ENCODE peak calls at places on chromosome X, in nine cellular contexts. Q is AG10803, R is brain microvascular endothelial cell, I is lower leg skin, U is transverse colon, N is fibroblast of lung, L is A673, W is astrocyte of the cerebellum, Z is fibroblast of pulmonary artery. J is an unnamed sample.

GRCh38 chrX:112235547-112235946 is 153.0 kb upstream of the TRPC5 start:
- DNase-seq in Q (no peak), R (no peak), I (no peak), U (no peak), N (no peak), L (no peak), W (no peak), Z (no peak), J (no peak)

GRCh38 chrX:118983513-118983912 is 9.1 kb downstream of the LONRF3 start:
- DNase-seq in Q (no peak), R (no peak), I (no peak), U (peak; percentile 39), N (no peak), L (no peak), W (no peak), Z (no peak), J (no peak)

GRCh38 chrX:123899701-123900100 is 39.8 kb downstream of the XIAP start:
- DNase-seq in Q (peak; percentile 4), R (no peak), I (no peak), U (no peak), N (no peak), L (peak; percentile 23), W (no peak), Z (no peak), J (no peak)

GRCh38 chrX:130828641-130829040 is 74.4 kb downstream of the ENOX2 start:
- DNase-seq in Q (no peak), R (no peak), I (no peak), U (no peak), N (no peak), L (no peak), W (no peak), Z (no peak), J (no peak)

GRCh38 chrX:53086464-53086863 is 4.3 kb downstream of the TSPYL2 start:
- DNase-seq in Q (no peak), R (no peak), I (no peak), U (peak; percentile 48), N (no peak), L (no peak), W (no peak), Z (peak; percentile 47), J (no peak)

GRCh38 chrX:113512700-113513395 is 672.2 kb upstream of the AMOT start:
- DNase-seq in Q (peak; percentile 81), R (peak; percentile 13), I (no peak), U (no peak), N (peak; percentile 39), L (peak; percentile 9), W (peak; percentile 26), Z (peak; percentile 74), J (no peak)

GRCh38 chrX:41384041-41384705 is 50.2 kb downstream of the DDX3X start:
- DNase-seq in Q (peak; percentile 71), R (peak; percentile 78), I (peak; percentile 58), U (peak; percentile 79), N (peak; percentile 92), L (peak; percentile 22), W (peak; percentile 3), Z (peak; percentile 87), J (peak; percentile 49)

GRCh38 chrX:44415639-44416386 is 72.3 kb upstream of the EFHC2 start:
- DNase-seq in Q (no peak), R (no peak), I (no peak), U (peak; percentile 24), N (no peak), L (no peak), W (no peak), Z (no peak), J (no peak)

GRCh38 chrX:122279746-122280145 is 904.3 kb upstream of the GRIA3 start:
- DNase-seq in Q (no peak), R (no peak), I (no peak), U (no peak), N (no peak), L (no peak), W (no peak), Z (no peak), J (no peak)

GRCh38 chrX:68807818-68808217 is 21.0 kb upstream of the EFNB1 start:
- DNase-seq in Q (peak; percentile 12), R (no peak), I (no peak), U (no peak), N (no peak), L (peak; percentile 36), W (no peak), Z (no peak), J (no peak)

GRCh38 chrX:148530464-148531077 is 30.2 kb downstream of the AFF2 start:
- DNase-seq in Q (peak; percentile 29), R (peak; percentile 18), I (no peak), U (no peak), N (peak; percentile 43), L (peak; percentile 28), W (peak; percentile 11), Z (peak; percentile 51), J (no peak)

GRCh38 chrX:40867352-40867751 is 132.0 kb upstream of the MED14 start:
- DNase-seq in Q (peak; percentile 49), R (no peak), I (no peak), U (no peak), N (peak; percentile 10), L (peak; percentile 40), W (no peak), Z (peak; percentile 57), J (no peak)

GRCh38 chrX:42823443-42823842 is 45.5 kb upstream of the PPP1R2C start:
- DNase-seq in Q (no peak), R (no peak), I (no peak), U (no peak), N (no peak), L (no peak), W (no peak), Z (no peak), J (no peak)

GRCh38 chrX:154351183-154352011 is 23.0 kb downstream of the FLNA start:
- DNase-seq in Q (no peak), R (no peak), I (no peak), U (peak; percentile 71), N (no peak), L (no peak), W (no peak), Z (no peak), J (no peak)

GRCh38 chrX:1462596-1463251 is 10.0 kb upstream of the ASMTL start:
- DNase-seq in Q (no peak), R (peak; percentile 66), I (no peak), U (no peak), N (no peak), L (no peak), W (no peak), Z (peak; percentile 95), J (no peak)

GRCh38 chrX:103941201-103941975 is 21.0 kb upstream of the TMSB15B start:
- DNase-seq in Q (peak; percentile 53), R (no peak), I (no peak), U (no peak), N (peak; percentile 49), L (peak; percentile 46), W (peak; percentile 23), Z (peak; percentile 54), J (no peak)

GRCh38 chrX:51257490-51257889 is 75.1 kb upstream of the NUDT10 start:
- DNase-seq in Q (no peak), R (no peak), I (no peak), U (no peak), N (no peak), L (no peak), W (no peak), Z (no peak), J (no peak)
- TF ChIP-seq CTCF in Q (no peak), R (no peak), I (no peak), U (no peak), N (no peak), L (no peak), W (no peak), Z (no peak), J (no peak)

DNA sequence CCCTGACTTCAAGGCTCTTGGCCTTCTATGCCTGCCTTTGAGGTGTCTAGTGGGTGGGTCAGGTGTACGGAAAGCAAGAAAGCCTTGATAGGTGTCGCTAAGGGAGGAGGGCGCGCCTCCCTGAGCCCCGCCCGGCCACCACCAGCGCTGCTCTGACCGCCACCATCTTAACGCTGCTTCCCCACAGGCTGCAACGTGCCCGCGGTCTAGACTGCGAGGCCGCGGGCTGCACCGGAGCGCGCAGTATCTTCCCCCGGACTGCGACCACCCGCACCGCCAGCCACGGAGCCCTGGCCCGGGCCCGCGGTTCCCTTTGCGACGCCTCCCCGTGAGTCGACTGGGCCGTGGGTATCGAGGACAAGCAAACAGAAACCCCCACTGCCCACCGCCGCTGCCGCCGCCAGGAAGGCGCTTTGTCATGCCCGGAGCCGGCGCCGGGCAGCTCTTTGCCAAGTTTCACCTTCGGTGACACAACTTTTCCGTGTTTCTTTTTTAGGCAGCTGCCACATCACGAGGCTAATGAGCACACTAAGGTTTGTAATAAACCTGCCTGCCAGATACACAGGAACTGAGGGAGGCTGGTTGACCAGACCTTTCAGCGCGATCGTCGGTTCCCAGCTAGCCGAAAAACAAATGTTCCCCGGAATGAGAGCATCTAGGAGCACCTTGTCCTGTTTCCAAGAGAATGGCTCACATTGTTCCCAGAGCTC is 335.8 kb upstream of the F9 start:
- DNase-seq in Q (no peak), R (no peak), I (no peak), U (peak; percentile 18), N (no peak), L (no peak), W (no peak), Z (no peak), J (peak; percentile 79)
- H3K4me3 ChIP-seq in Q (peak overlapping the region; percentile 49), R (peak overlapping the region; percentile 33), I (peak overlapping the region; percentile 17), U (peak overlapping the region; percentile 31), N (peak overlapping the region; percentile 51), L (no peak overlapping the region), W (peak overlapping the region; percentile 38), Z (no peak overlapping the region), J (peak overlapping the region; percentile 61)

GRCh38 chrX:140091276-140091886 is 126.1 kb upstream of the CXorf66 start:
- DNase-seq in Q (peak; percentile 0), R (no peak), I (no peak), U (peak; percentile 8), N (no peak), L (peak; percentile 23), W (no peak), Z (peak; percentile 0), J (peak; percentile 20)
- TF ChIP-seq CTCF in Q (no peak), R (no peak), I (no peak), U (no peak), N (no peak), L (no peak), W (no peak), Z (no peak), J (no peak)

GRCh38 chrX:132413459-132413858 is 75.4 kb downstream of the MBNL3 start:
- DNase-seq in Q (no peak), R (no peak), I (no peak), U (no peak), N (no peak), L (no peak), W (no peak), Z (no peak), J (no peak)

GRCh38 chrX:132409780-132410556 is 78.9 kb downstream of the MBNL3 start:
- DNase-seq in Q (no peak), R (no peak), I (no peak), U (no peak), N (no peak), L (no peak), W (no peak), Z (no peak), J (no peak)

GRCh38 chrX:132414404-132414803 is 74.4 kb downstream of the MBNL3 start:
- DNase-seq in Q (no peak), R (no peak), I (no peak), U (no peak), N (no peak), L (no peak), W (no peak), Z (no peak), J (no peak)

GRCh38 chrX:132412208-132412607 is 76.6 kb downstream of the MBNL3 start:
- DNase-seq in Q (no peak), R (no peak), I (no peak), U (no peak), N (no peak), L (no peak), W (peak; percentile 75), Z (no peak), J (no peak)

GRCh38 chrX:132411310-132411977 is 77.4 kb downstream of the MBNL3 start:
- DNase-seq in Q (no peak), R (no peak), I (no peak), U (no peak), N (no peak), L (no peak), W (no peak), Z (no peak), J (no peak)
- H3K4me3 ChIP-seq in Q (no peak overlapping the region), R (no peak overlapping the region), I (no peak overlapping the region), U (no peak overlapping the region), N (no peak overlapping the region), L (no peak overlapping the region), W (no peak overlapping the region), Z (no peak overlapping the region), J (no peak overlapping the region)